ENCODE peak calls at places on chromosomes 11 and 22, in six cellular contexts. M, K, S, F, D and X are unnamed samples.

GRCh38 chr11:68053981-68054812 is 15.4 kb downstream of the TCIRG1 start:
- DNase-seq in M (no peak), K (no peak), S (no peak), F (no peak), D (no peak), X (no peak)

GRCh38 chr11:69891421-69892236 is 72.4 kb upstream of the FGF3 start:
- DNase-seq in M (no peak), K (no peak), S (no peak), F (no peak), D (no peak), X (no peak)

GRCh38 chr11:27757953-27758352 is 57.7 kb upstream of the BDNF start:
- DNase-seq in M (peak), K (peak), S (peak), F (no peak), D (no peak), X (no peak)

GRCh38 chr11:111684259-111684658 is 81.9 kb downstream of the PPP2R1B start:
- DNase-seq in M (no peak), K (no peak), S (no peak), F (no peak), D (no peak), X (no peak)

GRCh38 chr11:5967708-5968107 is 586 bp downstream of the OR56A5 start:
- DNase-seq in M (peak), K (no peak), S (no peak), F (no peak), D (no peak), X (no peak)

GRCh38 chr11:115081972-115082371 is 403.6 kb downstream of the NXPE2 start:
- DNase-seq in M (no peak), K (no peak), S (no peak), F (no peak), D (no peak), X (no peak)

GRCh38 chr11:36156486-36157150 is 132.6 kb downstream of the COMMD9 start:
- DNase-seq in M (peak), K (peak), S (no peak), F (no peak), D (no peak), X (no peak)

GRCh38 chr11:17547932-17548331 is 873 bp downstream of the OTOG start:
- DNase-seq in M (no peak), K (no peak), S (no peak), F (no peak), D (no peak), X (no peak)

GRCh38 chr11:413120-414081 is 1.4 kb downstream of the SIGIRR start:
- DNase-seq in M (peak), K (no peak), S (no peak), F (no peak), D (no peak), X (no peak)

GRCh38 chr22:46070215-46070721 is 80.1 kb upstream of the PPARA start:
- DNase-seq in M (peak), K (peak), S (no peak), F (no peak), D (peak), X (no peak)

GRCh38 chr11:20021771-20022362 is 138.4 kb downstream of the DBX1 start:
- DNase-seq in M (no peak), K (no peak), S (no peak), F (no peak), D (no peak), X (no peak)

GRCh38 chr22:30424471-30425326 is 869 bp upstream of the MTFP1 start:
- DNase-seq in M (peak), K (no peak), S (peak), F (no peak), D (no peak), X (no peak)

GRCh38 chr11:66268953-66269906 is 791 bp downstream of the RAB1B start:
- DNase-seq in M (peak), K (peak), S (no peak), F (no peak), D (no peak), X (peak)